ENCODE peak calls at places on chromosome 9, in six cellular contexts. T is CD8-positive, alpha-beta T cell; O is keratinocyte; H is mesendoderm; R is HCT116; P is right atrium auricular region. J is an unnamed sample.

GRCh38 chr9:125126019-125126746 is 17.1 kb downstream of the SCAI start:
- DNase-seq in T (peak; percentile 70), P (peak; percentile 88), R (no peak), H (peak; percentile 22), O (peak; percentile 50), J (no peak)

GRCh38 chr9:95840096-95840495 is 35.4 kb upstream of the ERCC6L2 start:
- DNase-seq in T (no peak), P (no peak), R (no peak), H (no peak), O (no peak), J (no peak)

GRCh38 chr9:105637787-105638395 is 24.4 kb upstream of the TAL2 start:
- DNase-seq in R (no peak), T (no peak), H (peak; percentile 8), O (no peak), P (no peak), J (no peak)

GRCh38 chr9:95641591-95641990 is 124.8 kb upstream of the PTCH1 start:
- DNase-seq in R (no peak), H (no peak), O (no peak), P (no peak), T (no peak), J (no peak)

GRCh38 chr9:12693141-12693540 is at the start of gene TYRP1:
- DNase-seq in P (no peak), O (no peak), T (no peak), R (no peak), H (no peak), J (no peak)

GRCh38 chr9:101486693-101487442 is 46.8 kb upstream of the RNF20 start:
- DNase-seq in R (peak; percentile 51), P (no peak), O (no peak), H (peak; percentile 85), T (no peak), J (peak; percentile 90)

GRCh38 chr9:85420750-85421149 is 321.0 kb downstream of the AGTPBP1 start:
- DNase-seq in P (no peak), R (no peak), O (no peak), H (peak; percentile 95), T (no peak), J (peak; percentile 60)

GRCh38 chr9:37167456-37167855 is 47.1 kb downstream of the ZCCHC7 start:
- DNase-seq in T (no peak), H (no peak), O (no peak), R (no peak), P (no peak), J (no peak)

GRCh38 chr9:132896906-132897305 is 18.2 kb downstream of the SPACA9 start:
- DNase-seq in H (no peak), P (no peak), R (no peak), O (no peak), T (no peak), J (no peak)

GRCh38 chr9:31776471-31776870 is 608.0 kb upstream of the ACO1 start:
- DNase-seq in T (no peak), R (no peak), H (no peak), P (no peak), O (no peak), J (no peak)

GRCh38 chr9:3912260-3912659 is 386.5 kb upstream of the RFX3 start:
- DNase-seq in P (no peak), O (no peak), R (no peak), T (no peak), H (no peak), J (no peak)

GRCh38 chr9:85658716-85659115 is 83.0 kb downstream of the AGTPBP1 start:
- DNase-seq in O (no peak), P (no peak), T (no peak), R (no peak), H (no peak), J (no peak)

GRCh38 chr9:135135171-135135926 is 47.9 kb downstream of the OLFM1 start:
- DNase-seq in P (no peak), H (peak; percentile 13), O (no peak), R (no peak), T (no peak), J (no peak)

GRCh38 chr9:20790721-20791120 is 106.7 kb downstream of the FOCAD start:
- DNase-seq in O (no peak), T (no peak), R (no peak), P (no peak), H (peak; percentile 6), J (no peak)

GRCh38 chr9:93505518-93506123 is 52.2 kb upstream of the FAM120AOS start:
- DNase-seq in T (no peak), R (no peak), O (no peak), P (no peak), H (no peak), J (no peak)

GRCh38 chr9:75358837-75359236 is 270.5 kb downstream of the OSTF1 start:
- DNase-seq in R (no peak), P (no peak), T (no peak), H (peak; percentile 90), O (no peak), J (no peak)

GRCh38 chr9:134378901-134379338 is 52.7 kb downstream of the RXRA start:
- DNase-seq in T (no peak), O (no peak), P (no peak), R (peak; percentile 37), H (no peak), J (no peak)

GRCh38 chr9:108620767-108621166 is 235.0 kb downstream of the ACTL7B start:
- DNase-seq in O (no peak), P (no peak), R (no peak), H (no peak), T (no peak), J (no peak)

GRCh38 chr9:93086445-93087224 is 9.4 kb upstream of the CARD19 start:
- DNase-seq in O (no peak), H (no peak), R (no peak), P (no peak), T (no peak), J (peak; percentile 12)

GRCh38 chr9:76351006-76351405 is 43.2 kb downstream of the RFK start:
- DNase-seq in P (no peak), R (no peak), T (no peak), H (no peak), O (no peak), J (no peak)

GRCh38 chr9:14228602-14229001 is 85.3 kb downstream of the NFIB start:
- DNase-seq in T (no peak), P (no peak), R (no peak), H (no peak), O (no peak), J (no peak)

GRCh38 chr9:125238127-125238914 is 2.8 kb downstream of the HSPA5 start:
- DNase-seq in T (no peak), P (no peak), O (no peak), R (no peak), H (no peak), J (no peak)

GRCh38 chr9:90086076-90086475 is 481.3 kb downstream of the GADD45G start:
- DNase-seq in H (no peak), R (no peak), O (no peak), P (no peak), T (no peak), J (peak; percentile 32)

GRCh38 chr9:125984461-125984860 is 237.3 kb downstream of the PBX3 start:
- DNase-seq in H (no peak), R (no peak), O (no peak), P (no peak), T (no peak), J (no peak)

GRCh38 chr9:93100265-93100636 is 4.2 kb downstream of the CARD19 start:
- DNase-seq in T (no peak), P (no peak), R (no peak), H (no peak), O (no peak), J (no peak)

GRCh38 chr9:92180669-92181181 is 65.5 kb upstream of the SPTLC1 start:
- DNase-seq in P (no peak), T (no peak), R (no peak), H (peak; percentile 82), O (no peak), J (peak; percentile 16)

GRCh38 chr9:134318481-134318891 is 7.8 kb upstream of the RXRA start:
- DNase-seq in H (no peak), T (no peak), P (no peak), O (no peak), R (no peak), J (no peak)

GRCh38 chr9:107336718-107337360 is 53.8 kb downstream of the RAD23B start:
- DNase-seq in O (peak; percentile 45), T (no peak), R (no peak), H (no peak), P (no peak), J (no peak)

GRCh38 chr9:14321517-14322125 is 7.7 kb upstream of the NFIB start:
- DNase-seq in T (no peak), O (no peak), H (no peak), R (no peak), P (no peak), J (no peak)

GRCh38 chr9:77475641-77476473 is 172.3 kb downstream of the GNA14 start:
- DNase-seq in H (no peak), O (no peak), T (peak; percentile 14), R (no peak), P (no peak), J (peak; percentile 26)

GRCh38 chr9:36363448-36363847 is 36.6 kb downstream of the RNF38 start:
- DNase-seq in T (no peak), R (no peak), O (no peak), P (no peak), H (no peak), J (no peak)

GRCh38 chr9:129079829-129080228 is 1.1 kb upstream of the DOLPP1 start:
- DNase-seq in R (no peak), T (no peak), P (no peak), O (no peak), H (no peak), J (peak; percentile 60)
- H3K4me3 ChIP-seq in R (no peak overlapping the region), T (peak overlapping the region; percentile 85), P (no peak overlapping the region), O (peak overlapping the region; percentile 89), H (no peak overlapping the region), J (peak overlapping the region; percentile 72)

GRCh38 chr9:124012368-124013262 is 1.0 kb downstream of the LHX2 start:
- DNase-seq in T (no peak), P (no peak), R (no peak), O (no peak), H (peak; percentile 43), J (peak; percentile 80)
- H3K27me3 ChIP-seq in T (peaks cover 62% of the 10 kb centered on the region), P (peaks cover 57% of the 10 kb centered on the region), R (peaks cover 15% of the 10 kb centered on the region), O (peaks cover 98% of the 10 kb centered on the region), H (peaks cover 84% of the 10 kb centered on the region), J (peaks cover 97% of the 10 kb centered on the region)

GRCh38 chr9:70884276-70884675 is 237.1 kb downstream of the TRPM3 start:
- DNase-seq in R (no peak), T (no peak), P (no peak), H (no peak), O (no peak), J (no peak)

GRCh38 chr9:70881321-70881720 is 240.1 kb downstream of the TRPM3 start:
- DNase-seq in T (no peak), O (no peak), R (no peak), P (no peak), H (no peak), J (no peak)

GRCh38 chr9:70888471-70888870 is 232.9 kb downstream of the TRPM3 start:
- DNase-seq in R (no peak), O (no peak), H (no peak), P (no peak), T (no peak), J (no peak)

GRCh38 chr9:70880523-70880922 is 240.9 kb downstream of the TRPM3 start:
- DNase-seq in O (no peak), P (no peak), H (no peak), T (no peak), R (no peak), J (no peak)

GRCh38 chr9:70883056-70883455 is 238.4 kb downstream of the TRPM3 start:
- DNase-seq in T (no peak), O (no peak), P (no peak), H (peak; percentile 11), R (no peak), J (no peak)
- H3K36me3 ChIP-seq in T (no peaks in the 10 kb centered on the region), O (no peaks in the 10 kb centered on the region), P (no peaks in the 10 kb centered on the region), H (no peaks in the 10 kb centered on the region), R (no peaks in the 10 kb centered on the region), J (no peaks in the 10 kb centered on the region)

GRCh38 chr9:98121096-98121495 is 2.1 kb upstream of the TRIM14 start:
- DNase-seq in P (no peak), T (no peak), R (no peak), H (no peak), O (no peak), J (no peak)
- H3K4me3 ChIP-seq in P (no peak overlapping the region), T (no peak overlapping the region), R (no peak overlapping the region), H (no peak overlapping the region), O (no peak overlapping the region), J (no peak overlapping the region)

J was measured in H7.